ENCODE peak calls at places on chromosome 11, in five cellular contexts. One of them, this sample, is unnamed.

GRCh38 chr11:128513915-128514681 is 73.3 kb downstream of the ETS1 start:
- DNase-seq in CD8-positive, alpha-beta T cell: no peak
- DNase-seq in neural progenitor cell: no peak
- DNase-seq in mammary epithelial cell: no peak
- DNase-seq in lower lobe of right lung: no peak
- DNase-seq in this sample: no peak

GRCh38 chr11:66419825-66420224 is 1.0 kb upstream of the NPAS4 start:
- DNase-seq in lower lobe of right lung: no peak
- DNase-seq in CD8-positive, alpha-beta T cell: no peak
- DNase-seq in neural progenitor cell: peak; percentile 85
- DNase-seq in mammary epithelial cell: no peak
- DNase-seq in this sample: no peak

GRCh38 chr11:35165416-35166368 is 26.7 kb downstream of the CD44 start:
- DNase-seq in CD8-positive, alpha-beta T cell: peak; percentile 79
- DNase-seq in lower lobe of right lung: no peak
- DNase-seq in neural progenitor cell: peak; percentile 45
- DNase-seq in mammary epithelial cell: peak; percentile 71
- DNase-seq in this sample: no peak

GRCh38 chr11:79727221-79727620 is 286.4 kb upstream of the TENM4 start:
- DNase-seq in neural progenitor cell: no peak
- DNase-seq in CD8-positive, alpha-beta T cell: no peak
- DNase-seq in mammary epithelial cell: no peak
- DNase-seq in lower lobe of right lung: no peak
- DNase-seq in this sample: no peak

GRCh38 chr11:33027846-33028536 is 11.4 kb upstream of the TCP11L1 start:
- DNase-seq in CD8-positive, alpha-beta T cell: no peak
- DNase-seq in neural progenitor cell: no peak
- DNase-seq in lower lobe of right lung: no peak
- DNase-seq in mammary epithelial cell: no peak
- DNase-seq in this sample: no peak

GRCh38 chr11:26867286-26867685 is 126.6 kb upstream of the FIBIN start:
- DNase-seq in lower lobe of right lung: no peak
- DNase-seq in CD8-positive, alpha-beta T cell: no peak
- DNase-seq in mammary epithelial cell: no peak
- DNase-seq in neural progenitor cell: no peak
- DNase-seq in this sample: no peak

GRCh38 chr11:36146437-36146836 is 142.8 kb downstream of the COMMD9 start:
- DNase-seq in neural progenitor cell: no peak
- DNase-seq in lower lobe of right lung: no peak
- DNase-seq in CD8-positive, alpha-beta T cell: no peak
- DNase-seq in mammary epithelial cell: peak; percentile 17
- DNase-seq in this sample: no peak

GRCh38 chr11:111918390-111919256 is at the start of gene C11orf52:
- DNase-seq in mammary epithelial cell: peak; percentile 77
- DNase-seq in CD8-positive, alpha-beta T cell: no peak
- DNase-seq in neural progenitor cell: peak; percentile 45
- DNase-seq in lower lobe of right lung: peak; percentile 79
- DNase-seq in this sample: no peak

GRCh38 chr11:2767751-2768150 is 68.0 kb upstream of the KCNQ1OT1 start:
- DNase-seq in neural progenitor cell: no peak
- DNase-seq in lower lobe of right lung: no peak
- DNase-seq in mammary epithelial cell: no peak
- DNase-seq in CD8-positive, alpha-beta T cell: no peak
- DNase-seq in this sample: no peak

GRCh38 chr11:10633261-10633660 is 60.3 kb downstream of the IRAG1 start:
- DNase-seq in CD8-positive, alpha-beta T cell: no peak
- DNase-seq in lower lobe of right lung: no peak
- DNase-seq in neural progenitor cell: no peak
- DNase-seq in mammary epithelial cell: no peak
- DNase-seq in this sample: no peak

GRCh38 chr11:75583710-75584658 is 21.9 kb downstream of the SERPINH1 start:
- DNase-seq in mammary epithelial cell: no peak
- DNase-seq in CD8-positive, alpha-beta T cell: no peak
- DNase-seq in neural progenitor cell: peak; percentile 86
- DNase-seq in lower lobe of right lung: peak; percentile 77
- DNase-seq in this sample: peak; percentile 86

GRCh38 chr11:18172686-18173085 is at the start of gene MRGPRX4:
- DNase-seq in CD8-positive, alpha-beta T cell: no peak
- DNase-seq in lower lobe of right lung: no peak
- DNase-seq in neural progenitor cell: no peak
- DNase-seq in mammary epithelial cell: no peak
- DNase-seq in this sample: no peak

GRCh38 chr11:125300791-125301218 is 136.3 kb downstream of the PKNOX2 start:
- DNase-seq in CD8-positive, alpha-beta T cell: no peak
- DNase-seq in mammary epithelial cell: peak; percentile 82
- DNase-seq in neural progenitor cell: no peak
- DNase-seq in lower lobe of right lung: no peak
- DNase-seq in this sample: no peak

GRCh38 chr11:88533001-88533400 is 195.5 kb upstream of the CTSC start:
- DNase-seq in mammary epithelial cell: no peak
- DNase-seq in lower lobe of right lung: no peak
- DNase-seq in neural progenitor cell: no peak
- DNase-seq in CD8-positive, alpha-beta T cell: no peak
- DNase-seq in this sample: no peak

GRCh38 chr11:88531776-88532175 is 194.2 kb upstream of the CTSC start:
- DNase-seq in neural progenitor cell: no peak
- DNase-seq in CD8-positive, alpha-beta T cell: no peak
- DNase-seq in mammary epithelial cell: no peak
- DNase-seq in lower lobe of right lung: no peak
- DNase-seq in this sample: no peak

GRCh38 chr11:88535916-88536547 is 198.5 kb upstream of the CTSC start:
- DNase-seq in lower lobe of right lung: no peak
- DNase-seq in mammary epithelial cell: peak; percentile 90
- DNase-seq in CD8-positive, alpha-beta T cell: no peak
- DNase-seq in neural progenitor cell: no peak
- DNase-seq in this sample: no peak

GRCh38 chr11:88535266-88535665 is 197.7 kb upstream of the CTSC start:
- DNase-seq in CD8-positive, alpha-beta T cell: no peak
- DNase-seq in neural progenitor cell: no peak
- DNase-seq in lower lobe of right lung: no peak
- DNase-seq in mammary epithelial cell: no peak
- DNase-seq in this sample: no peak

DNA sequence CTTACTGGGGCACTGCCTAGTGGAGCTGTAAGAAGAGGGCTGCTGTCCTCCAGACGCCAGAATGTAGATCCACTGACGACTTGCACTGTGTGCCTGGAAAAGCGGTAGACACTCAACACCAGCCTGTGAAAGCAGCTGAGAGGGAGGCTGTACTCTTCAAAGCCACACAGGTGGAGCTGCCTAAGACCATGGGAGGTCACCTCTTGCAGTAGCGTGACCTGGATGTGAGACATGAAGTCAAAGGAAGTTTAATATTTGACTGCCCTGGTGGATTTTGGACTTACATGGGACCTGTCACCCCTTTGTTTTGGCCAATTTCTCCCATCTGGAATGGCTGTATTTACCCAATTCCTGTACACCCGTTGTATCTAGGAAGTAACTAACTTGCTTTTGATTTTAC is 196.6 kb upstream of the CTSC start:
- DNase-seq in lower lobe of right lung: no peak
- DNase-seq in mammary epithelial cell: no peak
- DNase-seq in neural progenitor cell: no peak
- DNase-seq in CD8-positive, alpha-beta T cell: no peak
- DNase-seq in this sample: no peak
- H3K4me1 ChIP-seq in lower lobe of right lung: no peaks in the 10 kb centered on the region
- H3K4me1 ChIP-seq in mammary epithelial cell: peaks cover 45% of the 10 kb centered on the region
- H3K4me1 ChIP-seq in neural progenitor cell: no peaks in the 10 kb centered on the region
- H3K4me1 ChIP-seq in CD8-positive, alpha-beta T cell: no peaks in the 10 kb centered on the region
- H3K4me1 ChIP-seq in this sample: no peaks in the 10 kb centered on the region

GRCh38 chr11:11988099-11988651 is 20.3 kb downstream of the DKK3 start:
- DNase-seq in CD8-positive, alpha-beta T cell: no peak
- DNase-seq in mammary epithelial cell: no peak
- DNase-seq in neural progenitor cell: no peak
- DNase-seq in lower lobe of right lung: no peak
- DNase-seq in this sample: no peak
- H3K27ac ChIP-seq in CD8-positive, alpha-beta T cell: no peak overlapping the region
- H3K27ac ChIP-seq in mammary epithelial cell: no peak overlapping the region
- H3K27ac ChIP-seq in neural progenitor cell: no peak overlapping the region
- H3K27ac ChIP-seq in lower lobe of right lung: no peak overlapping the region
- H3K27ac ChIP-seq in this sample: no peak overlapping the region

GRCh38 chr11:48045536-48045935 is 65.2 kb downstream of the PTPRJ start:
- DNase-seq in CD8-positive, alpha-beta T cell: no peak
- DNase-seq in mammary epithelial cell: no peak
- DNase-seq in neural progenitor cell: no peak
- DNase-seq in lower lobe of right lung: no peak
- DNase-seq in this sample: no peak

GRCh38 chr11:48049036-48049435 is 68.7 kb downstream of the PTPRJ start:
- DNase-seq in mammary epithelial cell: no peak
- DNase-seq in neural progenitor cell: no peak
- DNase-seq in CD8-positive, alpha-beta T cell: no peak
- DNase-seq in lower lobe of right lung: no peak
- DNase-seq in this sample: no peak

GRCh38 chr11:48050304-48050703 is 69.9 kb downstream of the PTPRJ start:
- DNase-seq in lower lobe of right lung: no peak
- DNase-seq in CD8-positive, alpha-beta T cell: no peak
- DNase-seq in neural progenitor cell: no peak
- DNase-seq in mammary epithelial cell: no peak
- DNase-seq in this sample: no peak

GRCh38 chr11:48044577-48044976 is 64.2 kb downstream of the PTPRJ start:
- DNase-seq in neural progenitor cell: no peak
- DNase-seq in mammary epithelial cell: no peak
- DNase-seq in lower lobe of right lung: peak; percentile 64
- DNase-seq in CD8-positive, alpha-beta T cell: no peak
- DNase-seq in this sample: no peak

GRCh38 chr11:48047616-48048015 is 67.3 kb downstream of the PTPRJ start:
- DNase-seq in CD8-positive, alpha-beta T cell: no peak
- DNase-seq in neural progenitor cell: no peak
- DNase-seq in mammary epithelial cell: peak; percentile 41
- DNase-seq in lower lobe of right lung: no peak
- DNase-seq in this sample: no peak
- H3K4me1 ChIP-seq in CD8-positive, alpha-beta T cell: peaks cover 39% of the 10 kb centered on the region
- H3K4me1 ChIP-seq in neural progenitor cell: peaks cover 21% of the 10 kb centered on the region
- H3K4me1 ChIP-seq in mammary epithelial cell: no peaks in the 10 kb centered on the region
- H3K4me1 ChIP-seq in lower lobe of right lung: peaks cover 56% of the 10 kb centered on the region
- H3K4me1 ChIP-seq in this sample: peaks cover 4% of the 10 kb centered on the region

DNA sequence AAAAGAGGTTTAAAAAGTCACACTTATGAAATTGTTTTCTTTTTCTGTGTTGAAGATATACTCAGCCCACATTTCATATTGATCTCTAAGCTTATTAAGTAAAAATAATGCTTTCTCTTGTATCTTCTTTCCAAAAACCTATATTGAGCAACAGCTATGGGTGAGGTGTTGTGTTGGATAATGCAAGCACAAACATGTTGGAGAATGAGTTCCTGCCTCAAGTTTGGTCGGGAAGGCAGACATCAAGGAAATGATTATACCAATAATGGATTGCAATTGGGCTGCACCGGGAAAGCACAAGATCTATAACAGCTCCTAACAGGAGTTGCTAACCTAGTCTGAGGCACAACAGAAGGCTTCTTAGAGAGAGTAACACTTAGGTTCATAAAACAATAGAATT is 308.9 kb upstream of the MPPED2 start:
- DNase-seq in lower lobe of right lung: no peak
- DNase-seq in neural progenitor cell: no peak
- DNase-seq in mammary epithelial cell: no peak
- DNase-seq in CD8-positive, alpha-beta T cell: no peak
- DNase-seq in this sample: no peak
- H3K27ac ChIP-seq in lower lobe of right lung: no peak overlapping the region
- H3K27ac ChIP-seq in neural progenitor cell: no peak overlapping the region
- H3K27ac ChIP-seq in mammary epithelial cell: no peak overlapping the region
- H3K27ac ChIP-seq in CD8-positive, alpha-beta T cell: no peak overlapping the region
- H3K27ac ChIP-seq in this sample: no peak overlapping the region

DNA sequence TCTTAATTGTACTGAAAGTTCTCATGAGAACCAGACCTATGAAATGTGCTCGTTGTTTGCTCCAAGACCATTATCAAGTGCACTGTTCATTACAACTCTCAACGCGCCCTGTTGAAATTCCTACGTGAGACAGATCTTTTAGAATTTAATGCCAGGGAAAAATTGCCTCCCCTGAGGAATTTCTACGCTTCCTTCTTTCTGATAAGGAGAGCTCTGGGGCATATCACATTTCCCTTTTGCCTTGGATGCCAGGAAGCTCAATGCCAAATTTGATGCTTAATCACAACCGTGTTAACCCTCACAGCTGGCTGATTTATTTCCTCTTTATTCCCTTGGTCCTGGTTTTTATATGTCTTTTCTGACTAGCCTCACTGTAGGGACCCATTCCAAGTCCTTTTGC is 109.3 kb downstream of the MICAL2 start:
- DNase-seq in lower lobe of right lung: no peak
- DNase-seq in mammary epithelial cell: no peak
- DNase-seq in CD8-positive, alpha-beta T cell: no peak
- DNase-seq in neural progenitor cell: no peak
- DNase-seq in this sample: no peak
- H3K4me1 ChIP-seq in lower lobe of right lung: peaks cover 81% of the 10 kb centered on the region
- H3K4me1 ChIP-seq in mammary epithelial cell: peaks cover 29% of the 10 kb centered on the region
- H3K4me1 ChIP-seq in CD8-positive, alpha-beta T cell: peaks cover 48% of the 10 kb centered on the region
- H3K4me1 ChIP-seq in neural progenitor cell: peaks cover 7% of the 10 kb centered on the region
- H3K4me1 ChIP-seq in this sample: peaks cover 2% of the 10 kb centered on the region